ENCODE peak calls at places on chromosomes 1 and 21, in nine cellular contexts. One of them, this sample, is unnamed.

GRCh38 chr21:33761104-33762036 is 119.1 kb downstream of the ITSN1 start:
- DNase-seq in Panc1: peak
- DNase-seq in left ventricle myocardium inferior: no peak
- DNase-seq in PC-3: peak
- DNase-seq in fibroblast of lung: peak
- DNase-seq in IMR-90: peak
- DNase-seq in colonic mucosa: no peak
- DNase-seq in CD8-positive, alpha-beta T cell: no peak
- DNase-seq in AG04450: peak
- DNase-seq in this sample: peak

GRCh38 chr1:169510060-169510459 is 24.3 kb upstream of the SLC19A2 start:
- DNase-seq in Panc1: no peak
- DNase-seq in left ventricle myocardium inferior: no peak
- DNase-seq in PC-3: no peak
- DNase-seq in fibroblast of lung: no peak
- DNase-seq in IMR-90: no peak
- DNase-seq in colonic mucosa: no peak
- DNase-seq in CD8-positive, alpha-beta T cell: no peak
- DNase-seq in AG04450: no peak
- DNase-seq in this sample: no peak

GRCh38 chr1:84689514-84690396 is 506 bp downstream of the SSX2IP start:
- DNase-seq in Panc1: no peak
- DNase-seq in left ventricle myocardium inferior: peak
- DNase-seq in PC-3: peak
- DNase-seq in fibroblast of lung: peak
- DNase-seq in IMR-90: peak
- DNase-seq in colonic mucosa: peak
- DNase-seq in CD8-positive, alpha-beta T cell: no peak
- DNase-seq in AG04450: no peak
- DNase-seq in this sample: peak

GRCh38 chr1:19640363-19641316 is 3.5 kb upstream of the NBL1 start:
- DNase-seq in Panc1: no peak
- DNase-seq in left ventricle myocardium inferior: no peak
- DNase-seq in PC-3: peak
- DNase-seq in fibroblast of lung: no peak
- DNase-seq in IMR-90: peak
- DNase-seq in colonic mucosa: peak
- DNase-seq in CD8-positive, alpha-beta T cell: no peak
- DNase-seq in AG04450: no peak
- DNase-seq in this sample: peak

GRCh38 chr1:21294266-21295058 is 4.2 kb upstream of the ECE1 start:
- DNase-seq in Panc1: no peak
- DNase-seq in left ventricle myocardium inferior: no peak
- DNase-seq in PC-3: peak
- DNase-seq in fibroblast of lung: no peak
- DNase-seq in IMR-90: no peak
- DNase-seq in colonic mucosa: peak
- DNase-seq in CD8-positive, alpha-beta T cell: peak
- DNase-seq in AG04450: no peak
- DNase-seq in this sample: peak

GRCh38 chr1:71634159-71634558 is 553.3 kb upstream of the ZRANB2 start:
- DNase-seq in Panc1: no peak
- DNase-seq in left ventricle myocardium inferior: no peak
- DNase-seq in PC-3: no peak
- DNase-seq in fibroblast of lung: no peak
- DNase-seq in IMR-90: no peak
- DNase-seq in colonic mucosa: no peak
- DNase-seq in CD8-positive, alpha-beta T cell: no peak
- DNase-seq in AG04450: no peak
- DNase-seq in this sample: no peak

GRCh38 chr21:32009263-32009662 is 136.4 kb downstream of the HUNK start:
- DNase-seq in Panc1: no peak
- DNase-seq in left ventricle myocardium inferior: no peak
- DNase-seq in PC-3: no peak
- DNase-seq in fibroblast of lung: no peak
- DNase-seq in IMR-90: no peak
- DNase-seq in colonic mucosa: no peak
- DNase-seq in CD8-positive, alpha-beta T cell: no peak
- DNase-seq in AG04450: no peak
- DNase-seq in this sample: no peak

GRCh38 chr1:151813271-151813977 is 8.2 kb upstream of the LINGO4 start:
- DNase-seq in Panc1: no peak
- DNase-seq in left ventricle myocardium inferior: no peak
- DNase-seq in PC-3: no peak
- DNase-seq in fibroblast of lung: no peak
- DNase-seq in IMR-90: no peak
- DNase-seq in colonic mucosa: no peak
- DNase-seq in CD8-positive, alpha-beta T cell: no peak
- DNase-seq in AG04450: no peak
- DNase-seq in this sample: no peak

GRCh38 chr1:117613969-117614865 is 8.4 kb downstream of the TENT5C start:
- DNase-seq in Panc1: no peak
- DNase-seq in left ventricle myocardium inferior: no peak
- DNase-seq in PC-3: no peak
- DNase-seq in fibroblast of lung: no peak
- DNase-seq in IMR-90: no peak
- DNase-seq in colonic mucosa: no peak
- DNase-seq in CD8-positive, alpha-beta T cell: no peak
- DNase-seq in AG04450: no peak
- DNase-seq in this sample: no peak

GRCh38 chr1:153663211-153663610 is 4.7 kb downstream of the SNAPIN start:
- DNase-seq in Panc1: no peak
- DNase-seq in left ventricle myocardium inferior: no peak
- DNase-seq in PC-3: no peak
- DNase-seq in fibroblast of lung: peak
- DNase-seq in IMR-90: peak
- DNase-seq in colonic mucosa: no peak
- DNase-seq in CD8-positive, alpha-beta T cell: no peak
- DNase-seq in AG04450: no peak
- DNase-seq in this sample: no peak

GRCh38 chr1:55519937-55520683 is 304.9 kb upstream of the USP24 start:
- DNase-seq in Panc1: no peak
- DNase-seq in left ventricle myocardium inferior: no peak
- DNase-seq in PC-3: no peak
- DNase-seq in fibroblast of lung: peak
- DNase-seq in IMR-90: peak
- DNase-seq in colonic mucosa: no peak
- DNase-seq in CD8-positive, alpha-beta T cell: no peak
- DNase-seq in AG04450: peak
- DNase-seq in this sample: no peak

GRCh38 chr1:63873751-63874150 is 99.9 kb downstream of the ROR1 start:
- DNase-seq in Panc1: no peak
- DNase-seq in left ventricle myocardium inferior: no peak
- DNase-seq in PC-3: peak
- DNase-seq in fibroblast of lung: peak
- DNase-seq in IMR-90: peak
- DNase-seq in colonic mucosa: no peak
- DNase-seq in CD8-positive, alpha-beta T cell: no peak
- DNase-seq in AG04450: no peak
- DNase-seq in this sample: no peak

GRCh38 chr21:35441868-35442582 is 392.9 kb upstream of the RUNX1 start:
- DNase-seq in Panc1: no peak
- DNase-seq in left ventricle myocardium inferior: no peak
- DNase-seq in PC-3: no peak
- DNase-seq in fibroblast of lung: no peak
- DNase-seq in IMR-90: no peak
- DNase-seq in colonic mucosa: no peak
- DNase-seq in CD8-positive, alpha-beta T cell: no peak
- DNase-seq in AG04450: no peak
- DNase-seq in this sample: no peak

GRCh38 chr21:46284077-46284644 is 1.2 kb downstream of the MCM3AP start:
- DNase-seq in Panc1: no peak
- DNase-seq in left ventricle myocardium inferior: no peak
- DNase-seq in PC-3: peak
- DNase-seq in fibroblast of lung: no peak
- DNase-seq in IMR-90: no peak
- DNase-seq in colonic mucosa: peak
- DNase-seq in CD8-positive, alpha-beta T cell: no peak
- DNase-seq in AG04450: no peak
- DNase-seq in this sample: no peak
- H3K4me3 ChIP-seq in Panc1: peak
- H3K4me3 ChIP-seq in left ventricle myocardium inferior: peak
- H3K4me3 ChIP-seq in PC-3: peak
- H3K4me3 ChIP-seq in fibroblast of lung: no peak
- H3K4me3 ChIP-seq in IMR-90: no peak
- H3K4me3 ChIP-seq in colonic mucosa: no peak
- H3K4me3 ChIP-seq in CD8-positive, alpha-beta T cell: no peak
- H3K4me3 ChIP-seq in AG04450: no peak
- H3K4me3 ChIP-seq in this sample: no peak

GRCh38 chr1:56563568-56563967 is 15.8 kb downstream of the PLPP3 start:
- DNase-seq in Panc1: no peak
- DNase-seq in left ventricle myocardium inferior: no peak
- DNase-seq in PC-3: no peak
- DNase-seq in fibroblast of lung: no peak
- DNase-seq in IMR-90: no peak
- DNase-seq in colonic mucosa: no peak
- DNase-seq in CD8-positive, alpha-beta T cell: no peak
- DNase-seq in AG04450: no peak
- DNase-seq in this sample: no peak
- H3K27ac ChIP-seq in Panc1: no peak
- H3K27ac ChIP-seq in left ventricle myocardium inferior: peak
- H3K27ac ChIP-seq in PC-3: no peak
- H3K27ac ChIP-seq in fibroblast of lung: no peak
- H3K27ac ChIP-seq in IMR-90: no peak
- H3K27ac ChIP-seq in colonic mucosa: no peak
- H3K27ac ChIP-seq in CD8-positive, alpha-beta T cell: no peak
- H3K27ac ChIP-seq in AG04450: no peak
- H3K27ac ChIP-seq in this sample: no peak

GRCh38 chr1:70034403-70034802 is 171.0 kb downstream of the LRRC40 start:
- DNase-seq in Panc1: no peak
- DNase-seq in left ventricle myocardium inferior: no peak
- DNase-seq in PC-3: peak
- DNase-seq in fibroblast of lung: peak
- DNase-seq in IMR-90: peak
- DNase-seq in colonic mucosa: no peak
- DNase-seq in CD8-positive, alpha-beta T cell: no peak
- DNase-seq in AG04450: peak
- DNase-seq in this sample: peak
- TF ChIP-seq CTCF in Panc1: peak
- TF ChIP-seq CTCF in left ventricle myocardium inferior: peak
- TF ChIP-seq CTCF in PC-3: peak
- TF ChIP-seq CTCF in fibroblast of lung: peak
- TF ChIP-seq CTCF in IMR-90: peak
- TF ChIP-seq CTCF in colonic mucosa: no peak
- TF ChIP-seq CTCF in CD8-positive, alpha-beta T cell: no peak
- TF ChIP-seq CTCF in AG04450: peak
- TF ChIP-seq CTCF in this sample: peak

GRCh38 chr1:236670060-236670459 is 16.2 kb upstream of the ACTN2 start:
- DNase-seq in Panc1: no peak
- DNase-seq in left ventricle myocardium inferior: no peak
- DNase-seq in PC-3: no peak
- DNase-seq in fibroblast of lung: no peak
- DNase-seq in IMR-90: no peak
- DNase-seq in colonic mucosa: no peak
- DNase-seq in CD8-positive, alpha-beta T cell: no peak
- DNase-seq in AG04450: no peak
- DNase-seq in this sample: no peak

GRCh38 chr1:236677641-236678235 is 8.6 kb upstream of the ACTN2 start:
- DNase-seq in Panc1: no peak
- DNase-seq in left ventricle myocardium inferior: no peak
- DNase-seq in PC-3: no peak
- DNase-seq in fibroblast of lung: no peak
- DNase-seq in IMR-90: no peak
- DNase-seq in colonic mucosa: no peak
- DNase-seq in CD8-positive, alpha-beta T cell: no peak
- DNase-seq in AG04450: no peak
- DNase-seq in this sample: no peak

GRCh38 chr1:236673284-236673919 is 12.9 kb upstream of the ACTN2 start:
- DNase-seq in Panc1: no peak
- DNase-seq in left ventricle myocardium inferior: no peak
- DNase-seq in PC-3: no peak
- DNase-seq in fibroblast of lung: peak
- DNase-seq in IMR-90: peak
- DNase-seq in colonic mucosa: no peak
- DNase-seq in CD8-positive, alpha-beta T cell: no peak
- DNase-seq in AG04450: no peak
- DNase-seq in this sample: no peak
- H3K4me3 ChIP-seq in Panc1: no peak
- H3K4me3 ChIP-seq in left ventricle myocardium inferior: peak
- H3K4me3 ChIP-seq in PC-3: no peak
- H3K4me3 ChIP-seq in fibroblast of lung: peak
- H3K4me3 ChIP-seq in IMR-90: no peak
- H3K4me3 ChIP-seq in colonic mucosa: no peak
- H3K4me3 ChIP-seq in CD8-positive, alpha-beta T cell: no peak
- H3K4me3 ChIP-seq in AG04450: no peak
- H3K4me3 ChIP-seq in this sample: no peak

DNA sequence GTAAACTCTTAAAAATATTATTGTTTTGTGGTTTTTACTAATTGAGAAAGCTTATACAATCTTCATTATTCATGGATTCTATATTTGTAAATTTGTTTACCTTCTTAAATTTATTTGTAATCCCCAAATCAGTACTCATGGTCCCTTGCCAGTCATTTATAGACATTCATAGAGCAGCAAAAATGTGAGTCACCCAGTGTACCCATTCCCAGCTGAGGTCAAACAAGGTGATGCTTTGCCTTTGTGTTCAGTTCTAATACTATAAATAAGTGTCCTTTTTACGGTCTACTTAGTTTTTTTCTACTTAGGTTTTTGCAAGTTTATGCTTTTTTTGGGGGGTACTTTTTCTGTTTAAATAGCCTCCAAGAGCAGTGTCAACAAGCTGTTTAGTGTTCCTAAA is 36.1 kb downstream of the SORT1 start:
- DNase-seq in Panc1: no peak
- DNase-seq in left ventricle myocardium inferior: no peak
- DNase-seq in PC-3: peak
- DNase-seq in fibroblast of lung: peak
- DNase-seq in IMR-90: peak
- DNase-seq in colonic mucosa: no peak
- DNase-seq in CD8-positive, alpha-beta T cell: no peak
- DNase-seq in AG04450: no peak
- DNase-seq in this sample: no peak
- H3K27ac ChIP-seq in Panc1: no peak
- H3K27ac ChIP-seq in left ventricle myocardium inferior: no peak
- H3K27ac ChIP-seq in PC-3: no peak
- H3K27ac ChIP-seq in fibroblast of lung: no peak
- H3K27ac ChIP-seq in IMR-90: no peak
- H3K27ac ChIP-seq in colonic mucosa: no peak
- H3K27ac ChIP-seq in CD8-positive, alpha-beta T cell: no peak
- H3K27ac ChIP-seq in AG04450: no peak
- H3K27ac ChIP-seq in this sample: no peak

DNA sequence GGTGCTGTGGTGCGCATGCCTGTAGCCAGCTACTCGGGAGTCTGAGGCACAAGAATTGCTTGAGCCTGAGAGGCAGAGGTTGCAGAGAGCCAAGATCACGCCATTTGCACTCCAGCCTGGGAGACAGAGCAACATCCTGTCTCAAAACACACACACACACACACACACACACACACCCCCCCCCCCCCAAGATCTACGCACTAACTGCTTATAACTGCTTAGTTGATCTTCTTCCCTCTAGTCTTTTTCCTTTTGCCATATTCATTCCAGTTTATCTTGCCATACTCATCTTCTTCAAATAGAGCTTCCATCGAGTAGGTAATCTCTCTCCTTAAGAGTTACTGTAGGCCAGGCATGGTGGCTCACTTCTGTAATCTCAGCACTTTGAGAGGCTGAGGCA is 20.9 kb downstream of the EPB41 start:
- DNase-seq in Panc1: no peak
- DNase-seq in left ventricle myocardium inferior: no peak
- DNase-seq in PC-3: no peak
- DNase-seq in fibroblast of lung: no peak
- DNase-seq in IMR-90: no peak
- DNase-seq in colonic mucosa: no peak
- DNase-seq in CD8-positive, alpha-beta T cell: no peak
- DNase-seq in AG04450: no peak
- DNase-seq in this sample: no peak
- TF ChIP-seq CTCF in Panc1: no peak
- TF ChIP-seq CTCF in left ventricle myocardium inferior: no peak
- TF ChIP-seq CTCF in PC-3: no peak
- TF ChIP-seq CTCF in fibroblast of lung: no peak
- TF ChIP-seq CTCF in IMR-90: no peak
- TF ChIP-seq CTCF in colonic mucosa: no peak
- TF ChIP-seq CTCF in CD8-positive, alpha-beta T cell: no peak
- TF ChIP-seq CTCF in AG04450: no peak
- TF ChIP-seq CTCF in this sample: no peak